ENCODE peak calls at places on chromosomes 13 and 19, in four cellular contexts. One of them, this sample, is unnamed.

GRCh38 chr19:45251452-45252354 is 632 bp downstream of the MARK4 start:
- DNase-seq in Peyer's patch: no peak
- DNase-seq in dorsolateral prefrontal cortex: no peak
- DNase-seq in psoas muscle: peak
- DNase-seq in this sample: no peak

GRCh38 chr19:20359933-20360720 is 193.1 kb downstream of the ZNF486 start:
- DNase-seq in psoas muscle: no peak
- DNase-seq in dorsolateral prefrontal cortex: peak
- DNase-seq in Peyer's patch: no peak
- DNase-seq in this sample: no peak

GRCh38 chr19:14516746-14517438 is 1.3 kb downstream of the DNAJB1 start:
- DNase-seq in psoas muscle: no peak
- DNase-seq in Peyer's patch: peak
- DNase-seq in dorsolateral prefrontal cortex: no peak
- DNase-seq in this sample: no peak

GRCh38 chr19:44499559-44499958 is 763 bp downstream of the ZNF180 start:
- DNase-seq in psoas muscle: no peak
- DNase-seq in Peyer's patch: no peak
- DNase-seq in dorsolateral prefrontal cortex: no peak
- DNase-seq in this sample: no peak

GRCh38 chr19:3343619-3344502 is 22.5 kb upstream of the NFIC start:
- DNase-seq in dorsolateral prefrontal cortex: peak
- DNase-seq in Peyer's patch: no peak
- DNase-seq in psoas muscle: peak
- DNase-seq in this sample: peak

GRCh38 chr19:29823581-29824330 is 12.0 kb downstream of the CCNE1 start:
- DNase-seq in dorsolateral prefrontal cortex: no peak
- DNase-seq in Peyer's patch: no peak
- DNase-seq in psoas muscle: peak
- DNase-seq in this sample: no peak

GRCh38 chr19:45800009-45800553 is 7.4 kb upstream of the DMWD start:
- DNase-seq in Peyer's patch: no peak
- DNase-seq in psoas muscle: no peak
- DNase-seq in dorsolateral prefrontal cortex: no peak
- DNase-seq in this sample: no peak

GRCh38 chr19:18493440-18494266 is 28.2 kb downstream of the ELL start:
- DNase-seq in Peyer's patch: no peak
- DNase-seq in psoas muscle: peak
- DNase-seq in dorsolateral prefrontal cortex: no peak
- DNase-seq in this sample: no peak

GRCh38 chr13:97224544-97225324 is 2.6 kb downstream of the MBNL2 start:
- DNase-seq in psoas muscle: no peak
- DNase-seq in dorsolateral prefrontal cortex: no peak
- DNase-seq in Peyer's patch: no peak
- DNase-seq in this sample: no peak

GRCh38 chr13:95497307-95497943 is 55.1 kb upstream of the CLDN10 start:
- DNase-seq in psoas muscle: no peak
- DNase-seq in dorsolateral prefrontal cortex: peak
- DNase-seq in Peyer's patch: no peak
- DNase-seq in this sample: peak

GRCh38 chr13:91546865-91547264 is 148.4 kb downstream of the GPC5 start:
- DNase-seq in psoas muscle: no peak
- DNase-seq in Peyer's patch: no peak
- DNase-seq in dorsolateral prefrontal cortex: no peak
- DNase-seq in this sample: no peak

GRCh38 chr19:45781282-45782161 is 768 bp downstream of the DMPK start:
- DNase-seq in psoas muscle: peak
- DNase-seq in dorsolateral prefrontal cortex: no peak
- DNase-seq in Peyer's patch: peak
- DNase-seq in this sample: peak

GRCh38 chr13:113876341-113877148 is 12.7 kb upstream of the GAS6 start:
- DNase-seq in psoas muscle: no peak
- DNase-seq in Peyer's patch: no peak
- DNase-seq in dorsolateral prefrontal cortex: no peak
- DNase-seq in this sample: no peak

GRCh38 chr19:10544242-10544752 is 593 bp downstream of the ATG4D start:
- DNase-seq in dorsolateral prefrontal cortex: no peak
- DNase-seq in psoas muscle: no peak
- DNase-seq in Peyer's patch: peak
- DNase-seq in this sample: peak

GRCh38 chr13:22027561-22027960 is 356.7 kb downstream of the FGF9 start:
- DNase-seq in dorsolateral prefrontal cortex: no peak
- DNase-seq in Peyer's patch: no peak
- DNase-seq in psoas muscle: no peak
- DNase-seq in this sample: no peak

GRCh38 chr19:33386361-33386858 is 12.9 kb downstream of the CEBPG start:
- DNase-seq in Peyer's patch: peak
- DNase-seq in psoas muscle: peak
- DNase-seq in dorsolateral prefrontal cortex: no peak
- DNase-seq in this sample: peak

GRCh38 chr13:26075498-26075897 is 23.7 kb upstream of the SHISA2 start:
- DNase-seq in psoas muscle: no peak
- DNase-seq in dorsolateral prefrontal cortex: no peak
- DNase-seq in Peyer's patch: no peak
- DNase-seq in this sample: no peak

GRCh38 chr19:9989504-9989903 is 20.8 kb downstream of the COL5A3 start:
- DNase-seq in Peyer's patch: no peak
- DNase-seq in dorsolateral prefrontal cortex: no peak
- DNase-seq in psoas muscle: no peak
- DNase-seq in this sample: no peak

GRCh38 chr13:114019367-114019766 is 45.5 kb upstream of the C13orf46 start:
- DNase-seq in Peyer's patch: no peak
- DNase-seq in psoas muscle: no peak
- DNase-seq in dorsolateral prefrontal cortex: no peak
- DNase-seq in this sample: no peak

GRCh38 chr19:30132312-30133075 is 190.5 kb downstream of the URI1 start:
- DNase-seq in Peyer's patch: no peak
- DNase-seq in dorsolateral prefrontal cortex: no peak
- DNase-seq in psoas muscle: no peak
- DNase-seq in this sample: no peak

GRCh38 chr13:93355094-93355493 is 128.5 kb downstream of the GPC6 start:
- DNase-seq in dorsolateral prefrontal cortex: no peak
- DNase-seq in psoas muscle: no peak
- DNase-seq in Peyer's patch: no peak
- DNase-seq in this sample: no peak

GRCh38 chr13:60095300-60095699 is 68.4 kb downstream of the DIAPH3 start:
- DNase-seq in dorsolateral prefrontal cortex: no peak
- DNase-seq in Peyer's patch: no peak
- DNase-seq in psoas muscle: no peak
- DNase-seq in this sample: no peak

GRCh38 chr19:11363881-11364280 is 8.6 kb downstream of the PLPPR2 start:
- DNase-seq in psoas muscle: no peak
- DNase-seq in Peyer's patch: no peak
- DNase-seq in dorsolateral prefrontal cortex: no peak
- DNase-seq in this sample: peak

GRCh38 chr19:19105365-19106060 is 32.8 kb downstream of the TMEM161A start:
- DNase-seq in dorsolateral prefrontal cortex: no peak
- DNase-seq in Peyer's patch: peak
- DNase-seq in psoas muscle: no peak
- DNase-seq in this sample: peak

GRCh38 chr13:110876592-110876991 is 38.3 kb downstream of the ANKRD10 start:
- DNase-seq in psoas muscle: no peak
- DNase-seq in dorsolateral prefrontal cortex: no peak
- DNase-seq in Peyer's patch: no peak
- DNase-seq in this sample: no peak

GRCh38 chr13:110874508-110874960 is 40.3 kb downstream of the ANKRD10 start:
- DNase-seq in Peyer's patch: peak
- DNase-seq in psoas muscle: peak
- DNase-seq in dorsolateral prefrontal cortex: peak
- DNase-seq in this sample: peak

GRCh38 chr13:110873639-110874507 is 41.0 kb downstream of the ANKRD10 start:
- DNase-seq in Peyer's patch: no peak
- DNase-seq in dorsolateral prefrontal cortex: no peak
- DNase-seq in psoas muscle: no peak
- DNase-seq in this sample: no peak

GRCh38 chr13:110872768-110873638 is 41.9 kb downstream of the ANKRD10 start:
- DNase-seq in psoas muscle: no peak
- DNase-seq in Peyer's patch: no peak
- DNase-seq in dorsolateral prefrontal cortex: no peak
- DNase-seq in this sample: no peak

GRCh38 chr13:110875243-110875642 is 39.6 kb downstream of the ANKRD10 start:
- DNase-seq in Peyer's patch: no peak
- DNase-seq in psoas muscle: no peak
- DNase-seq in dorsolateral prefrontal cortex: no peak
- DNase-seq in this sample: no peak
- H3K4me3 ChIP-seq in Peyer's patch: no peak
- H3K4me3 ChIP-seq in psoas muscle: peak
- H3K4me3 ChIP-seq in dorsolateral prefrontal cortex: peak
- H3K4me3 ChIP-seq in this sample: peak

DNA sequence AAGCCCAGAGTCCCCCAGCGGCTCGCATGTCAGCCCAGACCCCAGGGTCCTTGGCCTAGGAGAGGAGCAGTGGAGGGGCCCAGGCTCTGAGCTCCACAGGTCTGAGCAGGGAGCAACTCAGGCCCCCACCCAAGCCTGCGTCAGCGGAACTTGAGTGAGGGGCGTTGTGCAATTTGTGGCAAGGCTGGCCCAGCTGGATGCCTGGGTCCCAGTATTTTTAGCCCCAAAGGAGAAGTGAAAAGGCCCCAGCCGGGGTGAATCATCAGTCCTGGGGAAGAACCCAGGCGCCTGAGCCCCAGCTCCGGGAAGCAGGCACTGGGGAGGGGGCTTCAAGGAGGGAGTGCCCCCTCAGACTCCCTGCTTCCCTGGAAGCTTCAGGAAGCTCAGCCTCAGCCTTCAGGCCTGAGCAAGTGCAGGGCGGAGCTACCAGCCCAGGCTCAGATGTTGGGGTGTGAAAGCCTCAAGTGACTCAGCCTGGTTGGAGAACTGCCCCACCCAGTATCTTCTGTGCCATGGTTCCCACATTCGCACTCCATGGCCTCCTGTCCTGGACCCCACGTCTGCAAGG is 7.2 kb downstream of the MED29 start:
- DNase-seq in psoas muscle: peak
- DNase-seq in Peyer's patch: peak
- DNase-seq in dorsolateral prefrontal cortex: peak
- DNase-seq in this sample: peak
- H3K4me3 ChIP-seq in psoas muscle: no peak
- H3K4me3 ChIP-seq in Peyer's patch: peak
- H3K4me3 ChIP-seq in dorsolateral prefrontal cortex: no peak
- H3K4me3 ChIP-seq in this sample: no peak

GRCh38 chr19:31260171-31260933 is 88.9 kb downstream of the TSHZ3 start:
- DNase-seq in dorsolateral prefrontal cortex: no peak
- DNase-seq in psoas muscle: no peak
- DNase-seq in Peyer's patch: no peak
- DNase-seq in this sample: no peak

GRCh38 chr19:31262673-31263308 is 86.4 kb downstream of the TSHZ3 start:
- DNase-seq in psoas muscle: no peak
- DNase-seq in dorsolateral prefrontal cortex: no peak
- DNase-seq in Peyer's patch: no peak
- DNase-seq in this sample: no peak

GRCh38 chr19:31261019-31261595 is 88.1 kb downstream of the TSHZ3 start:
- DNase-seq in Peyer's patch: no peak
- DNase-seq in psoas muscle: no peak
- DNase-seq in dorsolateral prefrontal cortex: no peak
- DNase-seq in this sample: peak

GRCh38 chr19:31263317-31263716 is 85.9 kb downstream of the TSHZ3 start:
- DNase-seq in dorsolateral prefrontal cortex: no peak
- DNase-seq in psoas muscle: no peak
- DNase-seq in Peyer's patch: no peak
- DNase-seq in this sample: no peak

DNA sequence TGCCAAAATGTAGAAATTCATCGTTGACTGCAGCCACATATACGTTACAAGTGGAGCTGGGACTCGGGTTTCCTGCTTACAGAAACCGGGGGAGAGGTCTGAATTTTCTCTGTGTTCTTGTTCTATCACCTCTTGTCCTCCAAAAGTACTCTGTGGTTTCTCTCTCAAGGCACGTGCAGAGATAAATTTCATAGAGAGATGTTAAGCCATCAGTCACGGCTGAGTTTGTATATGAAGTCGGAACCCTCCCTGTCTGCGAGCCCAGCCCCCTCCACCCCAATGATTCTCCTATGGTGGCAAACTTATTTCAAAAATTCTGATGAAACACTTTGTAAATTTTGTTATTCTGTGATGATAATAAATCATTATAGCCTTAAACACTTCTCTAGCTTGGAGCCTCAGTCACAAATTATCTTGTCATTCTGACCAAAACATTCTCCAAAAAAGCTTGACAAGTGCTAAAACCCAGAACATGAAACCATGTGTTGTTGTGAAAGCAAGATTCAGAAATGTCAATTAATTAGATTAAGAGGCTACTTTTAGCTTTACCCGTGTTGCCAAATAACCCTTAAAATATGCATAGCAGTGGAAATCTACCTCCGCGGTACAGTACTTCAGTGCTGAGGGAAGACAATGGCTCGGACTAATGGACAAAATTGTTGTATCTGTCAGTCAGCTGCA is 87.4 kb downstream of the TSHZ3 start:
- DNase-seq in dorsolateral prefrontal cortex: no peak
- DNase-seq in psoas muscle: no peak
- DNase-seq in Peyer's patch: no peak
- DNase-seq in this sample: no peak
- H3K4me3 ChIP-seq in dorsolateral prefrontal cortex: no peak
- H3K4me3 ChIP-seq in psoas muscle: no peak
- H3K4me3 ChIP-seq in Peyer's patch: no peak
- H3K4me3 ChIP-seq in this sample: no peak

GRCh38 chr19:5989388-5990074 is 11.6 kb upstream of the RANBP3 start:
- DNase-seq in Peyer's patch: no peak
- DNase-seq in psoas muscle: no peak
- DNase-seq in dorsolateral prefrontal cortex: no peak
- DNase-seq in this sample: no peak

GRCh38 chr19:5985098-5985783 is 7.3 kb upstream of the RANBP3 start:
- DNase-seq in dorsolateral prefrontal cortex: no peak
- DNase-seq in psoas muscle: no peak
- DNase-seq in Peyer's patch: no peak
- DNase-seq in this sample: peak

GRCh38 chr19:5988520-5989387 is 10.8 kb upstream of the RANBP3 start:
- DNase-seq in dorsolateral prefrontal cortex: no peak
- DNase-seq in psoas muscle: no peak
- DNase-seq in Peyer's patch: no peak
- DNase-seq in this sample: no peak

GRCh38 chr19:5990289-5990797 is 12.4 kb upstream of the RANBP3 start:
- DNase-seq in dorsolateral prefrontal cortex: no peak
- DNase-seq in Peyer's patch: no peak
- DNase-seq in psoas muscle: no peak
- DNase-seq in this sample: no peak

DNA sequence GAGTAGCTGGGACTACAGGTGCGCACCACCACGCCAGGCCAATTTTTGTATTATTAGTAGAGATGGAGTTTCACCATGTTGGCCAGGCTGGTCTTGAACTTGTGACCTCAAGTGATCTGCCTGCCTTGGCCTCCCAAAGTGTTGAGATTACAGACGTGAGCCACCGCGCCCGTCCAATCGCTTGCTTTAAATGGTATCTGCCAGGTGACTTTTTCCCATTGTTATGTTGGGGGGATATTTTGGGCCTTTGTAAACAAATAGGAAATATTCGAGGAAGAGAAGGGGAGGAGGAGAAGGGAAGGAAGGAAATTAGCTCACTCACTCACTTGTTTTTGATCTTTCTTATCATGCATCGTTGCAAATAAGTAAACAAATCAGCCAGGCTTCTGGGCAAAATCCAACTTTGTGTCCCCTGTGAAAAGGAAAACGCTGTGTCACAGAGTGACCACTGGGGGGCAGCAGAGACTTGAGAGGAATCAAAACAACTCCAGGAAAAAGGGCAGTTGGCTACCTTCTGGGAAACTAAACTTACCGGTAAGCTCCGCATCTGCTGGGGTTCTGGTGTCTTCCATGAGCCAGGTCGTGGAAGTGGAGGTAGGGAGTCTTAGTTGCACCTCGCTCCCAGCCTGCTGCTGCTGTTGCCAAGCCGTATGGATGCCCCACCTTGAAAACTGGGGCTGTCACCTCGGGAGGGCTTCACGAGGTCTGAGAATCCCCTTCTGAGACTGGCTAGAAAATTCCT is 9.3 kb upstream of the RANBP3 start:
- DNase-seq in dorsolateral prefrontal cortex: peak
- DNase-seq in Peyer's patch: peak
- DNase-seq in psoas muscle: peak
- DNase-seq in this sample: peak
- H3K4me3 ChIP-seq in dorsolateral prefrontal cortex: peak
- H3K4me3 ChIP-seq in Peyer's patch: peak
- H3K4me3 ChIP-seq in psoas muscle: peak
- H3K4me3 ChIP-seq in this sample: peak